ENCODE peak calls at places on chromosome 3, in five cellular contexts. N, U, X, K and P are unnamed samples.

GRCh38 chr3:53123510-53123909 is 6.7 kb downstream of the RFT1 start:
- DNase-seq in N (no peak), X (no peak), U (no peak), K (no peak), P (no peak)

GRCh38 chr3:119413603-119414280 is 49.7 kb downstream of the TMEM39A start:
- DNase-seq in U (no peak), X (no peak), K (no peak), N (peak), P (no peak)

GRCh38 chr3:44678480-44679116 is 30.1 kb downstream of the ZNF35 start:
- DNase-seq in X (no peak), U (no peak), K (no peak), N (no peak), P (no peak)

GRCh38 chr3:101117981-101118380 is 124.8 kb upstream of the ABI3BP start:
- DNase-seq in K (no peak), U (no peak), X (no peak), N (no peak), P (no peak)

GRCh38 chr3:52345521-52346110 is 29.5 kb downstream of the DNAH1 start:
- DNase-seq in N (no peak), X (no peak), U (no peak), K (no peak), P (no peak)

GRCh38 chr3:103699228-103699627 is 1264.4 kb downstream of the ZPLD1 start:
- DNase-seq in N (no peak), U (no peak), X (no peak), K (no peak), P (no peak)

GRCh38 chr3:111947179-111947727 is 31.6 kb upstream of the ABHD10 start:
- DNase-seq in N (no peak), X (no peak), U (no peak), K (no peak), P (no peak)

GRCh38 chr3:119145128-119145499 is 851 bp upstream of the TEX55 start:
- DNase-seq in X (no peak), N (no peak), K (no peak), U (no peak), P (no peak)

GRCh38 chr3:58868101-58868779 is 181.6 kb downstream of the CFAP20DC start:
- DNase-seq in U (no peak), N (no peak), X (no peak), K (no peak), P (no peak)

GRCh38 chr3:61146010-61146569 is 105.2 kb downstream of the FHIT start:
- DNase-seq in N (no peak), K (no peak), U (no peak), X (no peak), P (no peak)

GRCh38 chr3:127172670-127173515 is 20.0 kb upstream of the PRR23E start:
- DNase-seq in U (no peak), N (no peak), X (no peak), K (no peak), P (no peak)

GRCh38 chr3:13282986-13283876 is 136.9 kb downstream of the NUP210 start:
- DNase-seq in U (peak), N (peak), X (no peak), K (no peak), P (peak)

GRCh38 chr3:64900916-64901903 is 213.4 kb upstream of the ADAMTS9 start:
- DNase-seq in K (no peak), U (no peak), N (no peak), X (no peak), P (no peak)

GRCh38 chr3:107432013-107432515 is 54.8 kb downstream of the CCDC54 start:
- DNase-seq in K (no peak), X (no peak), N (no peak), U (no peak), P (no peak)

GRCh38 chr3:190065204-190065603 is 55.5 kb downstream of the P3H2 start:
- DNase-seq in U (no peak), X (no peak), K (no peak), N (no peak), P (no peak)

GRCh38 chr3:71130516-71131384 is 452.8 kb downstream of the FOXP1 start:
- DNase-seq in K (peak), X (no peak), U (no peak), N (peak), P (peak)

GRCh38 chr3:172218350-172219323 is 179.3 kb downstream of the FNDC3B start:
- DNase-seq in N (no peak), U (no peak), X (peak), K (no peak), P (no peak)

GRCh38 chr3:50260942-50261441 is 8.0 kb upstream of the SEMA3B start:
- DNase-seq in K (no peak), U (no peak), N (no peak), X (no peak), P (no peak)

GRCh38 chr3:156211583-156211982 is 91.2 kb downstream of the KCNAB1 start:
- DNase-seq in N (no peak), X (no peak), U (no peak), K (no peak), P (no peak)

GRCh38 chr3:30401971-30402370 is 204.4 kb upstream of the TGFBR2 start:
- DNase-seq in U (no peak), X (no peak), K (no peak), N (no peak), P (no peak)

DNA sequence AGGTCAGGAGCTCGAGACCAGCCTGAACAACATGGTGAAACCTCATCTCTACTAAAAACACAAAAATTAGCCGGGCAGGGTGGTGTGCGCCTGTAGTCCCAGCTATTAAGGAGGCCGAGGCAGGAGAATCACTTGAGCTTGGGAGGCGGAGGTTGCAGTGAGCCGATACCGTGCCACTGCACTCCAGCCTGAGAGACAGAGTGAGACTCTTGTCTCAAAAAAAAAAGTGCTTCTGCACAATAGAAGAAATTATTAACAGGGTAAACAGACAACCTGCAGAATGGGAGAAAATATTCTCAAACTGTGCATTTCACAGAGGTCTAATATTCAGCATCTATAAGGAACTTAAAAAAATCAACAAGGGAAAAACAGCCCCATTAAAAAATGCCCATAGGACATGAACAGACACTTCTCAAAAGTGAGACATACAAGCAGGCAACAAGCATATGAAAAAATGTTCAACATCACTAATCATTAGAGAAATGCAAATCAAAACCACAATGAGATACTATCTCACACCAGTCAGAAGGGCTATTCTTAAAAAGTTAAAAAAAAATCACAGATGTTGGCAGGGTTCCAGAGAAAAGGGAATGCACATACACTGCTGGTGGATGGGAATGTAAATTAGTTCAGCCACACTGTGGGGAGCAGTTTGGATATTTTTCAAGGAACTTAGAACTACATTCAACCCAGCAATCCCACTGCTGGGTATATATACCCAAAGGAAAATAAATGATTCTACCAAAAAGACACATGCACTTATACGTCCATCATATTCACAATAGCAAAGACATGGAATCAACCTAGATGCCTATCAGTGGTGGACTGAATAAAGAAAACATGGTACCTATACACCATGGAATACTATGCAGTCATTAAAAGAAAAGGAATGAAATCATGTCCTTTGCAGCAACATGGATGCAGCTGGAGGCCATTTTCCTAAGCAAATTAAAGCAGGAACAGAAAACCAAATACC is 75.5 kb downstream of the MSL2 start:
- DNase-seq in K (no peak), U (no peak), N (no peak), X (no peak), P (no peak)
- TF ChIP-seq JUND in K (no peak), U (no peak), N (no peak), X (no peak), P (no peak)

DNA sequence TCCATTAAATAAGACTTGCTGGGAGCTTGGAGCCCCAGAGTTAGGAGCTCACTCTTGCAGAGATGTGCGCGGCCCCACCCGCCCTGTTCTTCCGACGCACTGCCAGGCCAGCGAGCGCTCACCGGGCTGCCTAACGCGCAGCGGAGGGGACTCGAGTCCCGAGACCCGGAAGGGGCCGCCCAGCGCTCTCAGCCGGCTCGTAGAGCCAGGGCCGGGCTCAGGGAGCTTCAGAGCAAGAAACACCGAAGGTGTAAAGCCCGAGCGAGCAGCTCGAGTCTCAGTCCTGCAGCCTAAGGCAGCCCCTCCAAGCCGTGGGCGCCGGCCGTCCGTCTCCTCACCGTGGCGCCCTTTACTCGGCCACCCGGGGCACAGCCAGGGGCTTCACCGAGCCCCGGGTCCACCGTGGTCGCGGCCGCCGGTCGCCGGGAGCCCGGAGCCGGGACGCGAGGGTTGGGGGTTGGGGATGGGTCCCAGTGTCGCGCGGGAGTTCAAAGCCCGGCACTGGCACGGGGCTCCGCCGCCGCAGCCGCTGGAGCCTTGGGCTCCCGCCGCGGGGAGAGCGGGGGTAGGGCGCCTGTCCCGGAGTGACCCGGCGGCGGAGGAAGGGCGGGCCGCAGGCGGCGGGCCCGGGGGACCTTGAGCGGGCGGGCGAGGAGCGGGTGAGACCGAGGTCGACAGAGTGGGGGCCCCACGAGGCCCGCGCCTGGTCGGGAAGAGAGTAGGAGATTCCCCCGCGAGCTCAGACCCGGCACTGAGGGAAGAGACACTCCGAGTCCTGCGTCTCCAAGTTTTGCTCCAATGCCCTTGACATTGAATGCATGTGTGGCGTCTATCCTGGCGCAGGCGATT is 26.9 kb upstream of the THRB start:
- DNase-seq in U (no peak), K (peak), X (no peak), N (peak), P (peak)
- TF ChIP-seq JUND in U (no peak), K (no peak), X (no peak), N (no peak), P (no peak)

DNA sequence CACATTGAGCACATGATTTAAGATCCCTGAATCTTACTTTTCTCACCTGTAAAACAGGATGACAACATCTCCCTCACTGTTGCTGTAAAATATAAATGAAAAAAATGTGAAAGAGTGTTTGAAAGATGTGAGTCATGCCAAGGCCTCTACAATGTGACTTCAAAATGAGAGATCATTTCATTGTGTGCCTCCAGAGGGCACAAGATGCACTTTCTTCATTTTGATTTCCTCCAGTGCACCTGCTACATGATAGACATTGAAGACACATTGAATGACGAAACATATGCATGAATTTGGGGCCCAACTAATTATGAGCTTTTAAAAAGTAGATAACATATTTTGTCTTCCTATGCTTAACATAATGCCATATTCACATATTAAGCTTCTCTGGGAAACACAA is 170.3 kb downstream of the MOBP start:
- DNase-seq in N (peak), U (peak), X (no peak), K (peak), P (peak)
- TF ChIP-seq JUND in N (peak), U (no peak), X (no peak), K (no peak), P (no peak)

GRCh38 chr3:98695816-98696215 is 67.3 kb upstream of the ST3GAL6 start:
- DNase-seq in K (no peak), X (no peak), N (no peak), U (no peak), P (no peak)
- TF ChIP-seq JUND in K (no peak), X (no peak), N (no peak), U (no peak), P (no peak)

GRCh38 chr3:121072128-121072527 is 164.1 kb downstream of the STXBP5L start:
- DNase-seq in X (no peak), K (no peak), N (no peak), U (no peak), P (peak)
- TF ChIP-seq JUND in X (no peak), K (no peak), N (no peak), U (no peak), P (no peak)

GRCh38 chr3:67655364-67656121 is 1.1 kb upstream of the SUCLG2 start:
- DNase-seq in X (peak), K (peak), U (no peak), N (no peak), P (no peak)
- TF ChIP-seq JUND in X (no peak), K (no peak), U (no peak), N (no peak), P (no peak)

DNA sequence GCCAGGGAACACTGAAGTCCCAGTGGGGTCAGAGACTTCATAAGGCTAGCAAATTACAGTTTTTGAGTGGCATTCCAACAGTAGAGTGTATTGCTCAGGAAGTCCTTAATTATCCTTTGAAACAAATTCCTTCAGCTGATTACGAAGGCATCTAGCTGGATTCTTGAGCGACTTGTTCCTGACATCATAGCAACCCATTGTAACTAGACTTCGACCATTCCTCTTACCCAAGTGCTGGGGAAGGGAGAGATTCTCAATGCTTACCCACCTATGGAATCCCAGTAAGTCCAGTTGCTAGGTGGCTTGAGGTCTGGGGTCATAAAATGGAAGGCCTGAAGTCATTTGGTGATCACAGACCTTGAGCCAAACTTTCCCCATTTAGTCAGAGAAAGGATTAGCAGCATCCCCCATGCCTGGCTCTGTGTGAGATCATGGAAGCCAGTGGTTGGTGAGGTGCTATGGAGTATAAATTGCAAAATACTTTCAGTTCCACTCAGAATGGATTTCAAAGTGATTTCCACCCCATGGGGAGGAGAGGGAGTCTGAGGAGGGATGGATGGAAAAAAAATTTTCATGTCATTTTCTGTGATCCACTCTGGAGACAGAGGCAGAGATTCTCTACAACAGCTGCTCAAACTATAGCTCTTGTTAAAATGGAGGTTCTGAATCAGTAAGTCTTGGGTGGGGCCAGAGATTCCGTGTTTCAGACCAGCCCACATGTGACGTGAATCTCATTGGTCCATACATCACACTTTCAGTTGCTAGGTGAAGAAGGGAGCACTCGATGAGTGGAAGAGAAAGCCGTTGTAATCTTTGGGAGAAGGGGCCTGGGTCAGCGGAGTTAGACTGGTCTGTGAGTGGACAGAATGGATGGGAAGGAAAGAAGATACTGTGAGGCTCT is 45.7 kb downstream of the CD86 start:
- DNase-seq in K (no peak), N (no peak), X (no peak), U (no peak), P (peak)
- TF ChIP-seq JUND in K (no peak), N (no peak), X (no peak), U (no peak), P (no peak)

DNA sequence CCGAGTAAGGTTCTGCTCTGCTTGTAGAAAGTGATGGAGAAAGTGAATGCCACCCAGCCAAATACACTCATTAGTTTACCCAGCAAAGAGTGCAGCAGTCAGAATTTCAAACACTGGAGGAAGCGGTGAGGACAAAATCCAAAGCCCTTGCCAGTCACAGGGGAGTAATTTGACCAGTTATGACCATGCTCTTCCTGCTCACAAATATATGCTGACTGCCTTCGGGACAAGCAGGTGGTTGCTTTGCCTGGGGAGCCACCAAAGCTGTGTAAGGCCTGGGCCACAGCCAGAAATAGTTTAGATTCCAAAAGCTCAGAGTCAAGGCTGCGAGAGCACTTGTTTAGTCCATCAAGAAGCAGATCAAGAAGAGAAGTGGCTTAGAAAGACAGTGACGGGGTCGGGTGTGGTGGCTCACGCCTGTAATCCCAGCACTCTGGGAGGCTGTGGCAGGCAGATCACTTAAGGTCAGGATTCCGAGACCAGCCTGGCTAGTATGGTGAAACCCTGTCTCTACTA is 51.0 kb upstream of the ATP13A3 start:
- DNase-seq in K (peak), U (no peak), N (no peak), X (no peak), P (peak)
- TF ChIP-seq JUND in K (no peak), U (no peak), N (no peak), X (no peak), P (no peak)